ENCODE peak calls at places on chromosomes 12 and 14, in ten cellular contexts. Y, B, J, L, N, E, H, P, C and G are unnamed samples.
A peak's percentile ranks its signal among the peaks of the same experiment; 100 is the strongest.

GRCh38 chr12:124904306-124905098 is 9.9 kb downstream of the UBC start:
- DNase-seq in P (peak; percentile 46), L (peak; percentile 91), N (no peak), J (peak; percentile 86), B (peak; percentile 96), E (no peak), C (no peak), H (no peak), Y (peak; percentile 90), G (no peak)

GRCh38 chr12:109734219-109735000 is 20.8 kb downstream of the FAM222A start:
- DNase-seq in C (peak; percentile 55), P (peak; percentile 79), E (no peak), J (no peak), L (peak; percentile 35), N (no peak), Y (peak; percentile 8), B (no peak), H (no peak), G (no peak)

GRCh38 chr12:14910090-14910915 is 24.6 kb upstream of the MGP start:
- DNase-seq in H (no peak), N (no peak), C (no peak), B (no peak), P (no peak), E (no peak), J (no peak), L (peak; percentile 63), Y (peak; percentile 89), G (no peak)

GRCh38 chr14:55228261-55228660 is 36.9 kb upstream of the DLGAP5 start:
- DNase-seq in B (no peak), C (no peak), Y (no peak), P (no peak), E (no peak), L (no peak), N (no peak), H (no peak), J (no peak), G (no peak)

GRCh38 chr12:113261847-113262470 is 40.7 kb downstream of the TPCN1 start:
- DNase-seq in Y (no peak), C (no peak), E (no peak), H (no peak), L (peak; percentile 50), P (no peak), N (no peak), B (peak; percentile 21), J (no peak), G (no peak)

GRCh38 chr14:78974691-78975090 is 804.5 kb downstream of the NRXN3 start:
- DNase-seq in L (peak; percentile 28), B (peak; percentile 59), Y (peak; percentile 17), J (peak; percentile 20), E (no peak), H (no peak), N (no peak), P (no peak), C (no peak), G (no peak)

GRCh38 chr12:131092911-131093901 is 139.5 kb downstream of the ADGRD1 start:
- DNase-seq in C (no peak), H (peak; percentile 78), N (no peak), J (no peak), Y (peak; percentile 1), L (no peak), P (no peak), B (no peak), E (no peak), G (no peak)

GRCh38 chr14:71487449-71487848 is 444.8 kb upstream of the RGS6 start:
- DNase-seq in N (no peak), J (no peak), H (no peak), L (no peak), E (no peak), B (no peak), Y (no peak), P (no peak), C (no peak), G (no peak)

GRCh38 chr14:22524105-22524783 is 64.8 kb downstream of the DAD1 start:
- DNase-seq in B (no peak), L (no peak), N (no peak), J (no peak), P (no peak), H (no peak), E (no peak), C (no peak), Y (no peak), G (no peak)

GRCh38 chr14:102124419-102124818 is 15.3 kb upstream of the WDR20 start:
- DNase-seq in B (no peak), Y (no peak), H (no peak), N (no peak), L (no peak), E (no peak), J (no peak), C (no peak), P (no peak), G (no peak)

GRCh38 chr14:68668531-68668930 is 124.3 kb downstream of the ZFP36L1 start:
- DNase-seq in Y (no peak), P (peak; percentile 81), J (no peak), N (no peak), H (no peak), C (no peak), E (no peak), L (no peak), B (no peak), G (no peak)